ENCODE peak calls at places on chromosomes 3 and 15, in nine cellular contexts. M is NCI-H446, A is AML-193, H is mammary epithelial cell, S is HuH-7, B is brain microvascular endothelial cell, L is EL, Z is left cardiac atrium, I is cardiac fibroblast. T is an unnamed sample.

GRCh38 chr15:39692464-39693327 is 89.9 kb downstream of the FSIP1 start:
- DNase-seq in H (no peak), B (no peak), A (no peak), I (no peak), L (no peak), M (peak; percentile 49), S (no peak), Z (no peak), T (peak; percentile 92)

GRCh38 chr3:47225310-47225906 is 57.2 kb downstream of the KIF9 start:
- DNase-seq in H (no peak), B (no peak), M (no peak), Z (no peak), L (no peak), A (peak; percentile 91), I (peak; percentile 48), S (no peak), T (no peak)

GRCh38 chr15:63473007-63473748 is 31.2 kb upstream of the USP3 start:
- DNase-seq in A (no peak), S (no peak), M (no peak), H (no peak), B (no peak), Z (no peak), L (no peak), I (no peak), T (no peak)

GRCh38 chr3:52010431-52010830 is 14.7 kb upstream of the RPL29 start:
- DNase-seq in S (no peak), L (no peak), Z (no peak), H (no peak), A (no peak), I (no peak), B (no peak), M (no peak), T (no peak)

GRCh38 chr3:187946031-187946691 is 200.9 kb upstream of the BCL6 start:
- DNase-seq in B (peak; percentile 40), S (no peak), I (peak; percentile 69), M (no peak), H (no peak), L (peak; percentile 29), A (no peak), Z (no peak), T (no peak)

GRCh38 chr3:141103503-141103902 is 52.4 kb downstream of the SPSB4 start:
- DNase-seq in Z (no peak), L (no peak), A (no peak), H (no peak), S (no peak), I (no peak), B (no peak), M (no peak), T (no peak)

GRCh38 chr3:46607603-46608028 is 4.7 kb upstream of the FAM240A start:
- DNase-seq in Z (no peak), H (no peak), A (no peak), S (peak; percentile 63), I (no peak), L (no peak), B (no peak), M (no peak), T (no peak)

GRCh38 chr3:57896691-57897090 is 111.5 kb upstream of the FLNB start:
- DNase-seq in I (no peak), L (no peak), Z (no peak), B (no peak), H (no peak), A (no peak), M (no peak), S (no peak), T (no peak)

GRCh38 chr15:58602823-58603222 is 146.7 kb downstream of the ADAM10 start:
- DNase-seq in H (no peak), B (no peak), I (no peak), L (no peak), S (no peak), M (no peak), Z (no peak), A (no peak), T (no peak)

GRCh38 chr3:11391172-11391879 is 119.1 kb downstream of the ATG7 start:
- DNase-seq in B (no peak), M (no peak), A (no peak), S (peak; percentile 65), L (no peak), Z (no peak), I (no peak), H (no peak), T (peak; percentile 85)

GRCh38 chr3:178295257-178295912 is 240.9 kb upstream of the KCNMB2 start:
- DNase-seq in M (peak; percentile 92), H (no peak), Z (no peak), S (no peak), I (peak; percentile 51), B (no peak), A (no peak), L (peak; percentile 54), T (no peak)

GRCh38 chr3:58143417-58144055 is 67.2 kb downstream of the DNASE1L3 start:
- DNase-seq in B (no peak), A (no peak), L (no peak), H (no peak), I (no peak), M (no peak), S (peak; percentile 27), Z (no peak), T (no peak)

GRCh38 chr3:114464548-114464947 is 170.7 kb downstream of the TIGIT start:
- DNase-seq in H (no peak), M (no peak), L (no peak), S (no peak), A (no peak), Z (no peak), I (no peak), B (no peak), T (no peak)

GRCh38 chr15:68677996-68678395 is 99.2 kb downstream of the CORO2B start:
- DNase-seq in M (no peak), B (no peak), S (no peak), A (no peak), Z (no peak), I (no peak), L (no peak), H (no peak), T (no peak)

GRCh38 chr3:46882377-46883015 is 5.0 kb downstream of the PTH1R start:
- DNase-seq in Z (no peak), A (no peak), S (peak; percentile 58), M (no peak), H (no peak), B (no peak), L (peak; percentile 45), I (no peak), T (no peak)

GRCh38 chr15:34206016-34206415 is 3.9 kb downstream of the KATNBL1 start:
- DNase-seq in A (no peak), M (no peak), Z (no peak), I (peak; percentile 18), B (no peak), S (no peak), H (peak; percentile 66), L (peak; percentile 37), T (peak; percentile 5)

GRCh38 chr15:48631191-48631770 is 14.2 kb downstream of the FBN1 start:
- DNase-seq in A (no peak), H (no peak), B (no peak), I (peak; percentile 64), L (no peak), M (no peak), Z (peak; percentile 63), S (no peak), T (no peak)

GRCh38 chr3:184231671-184232070 is 2.3 kb downstream of the VWA5B2 start:
- DNase-seq in L (no peak), Z (no peak), A (no peak), H (no peak), S (no peak), M (no peak), B (no peak), I (no peak), T (no peak)

GRCh38 chr3:195865752-195866151 is 42.6 kb downstream of the TNK2 start:
- DNase-seq in S (no peak), I (no peak), M (no peak), A (no peak), L (no peak), H (no peak), Z (no peak), B (no peak), T (no peak)

GRCh38 chr15:37131639-37132038 is 31.3 kb upstream of the MEIS2 start:
- DNase-seq in S (no peak), L (no peak), H (no peak), Z (no peak), M (no peak), I (no peak), B (no peak), A (no peak), T (no peak)

GRCh38 chr15:90205886-90206285 is 4.8 kb downstream of the SEMA4B start:
- DNase-seq in H (no peak), A (peak; percentile 73), M (no peak), Z (no peak), L (no peak), S (no peak), I (no peak), B (no peak), T (no peak)

GRCh38 chr3:10835406-10835805 is 19.4 kb downstream of the SLC6A11 start:
- DNase-seq in B (no peak), I (no peak), A (no peak), S (peak; percentile 46), H (no peak), L (no peak), M (no peak), Z (no peak), T (no peak)

GRCh38 chr15:83209333-83209732 is 1.7 kb upstream of the HDGFL3 start:
- DNase-seq in L (no peak), H (no peak), Z (no peak), B (no peak), S (no peak), A (no peak), I (no peak), M (no peak), T (no peak)

GRCh38 chr15:31300208-31300661 is 26.4 kb upstream of the KLF13 start:
- DNase-seq in M (no peak), B (no peak), Z (no peak), A (no peak), I (no peak), L (no peak), S (no peak), H (no peak), T (no peak)

GRCh38 chr3:143472731-143473523 is 353.4 kb downstream of the CHST2 start:
- DNase-seq in S (no peak), A (no peak), M (no peak), L (no peak), Z (no peak), H (no peak), B (no peak), I (no peak), T (no peak)

GRCh38 chr15:82046668-82047492 is 1.1 kb upstream of the MEX3B start:
- DNase-seq in L (peak; percentile 92), A (peak; percentile 75), H (peak; percentile 83), S (peak; percentile 98), I (peak; percentile 89), M (peak; percentile 79), Z (peak; percentile 91), B (peak; percentile 84), T (peak; percentile 83)

GRCh38 chr3:104510091-104510860 is 856.4 kb upstream of the ALCAM start:
- DNase-seq in H (peak; percentile 2), I (no peak), A (peak; percentile 80), M (peak; percentile 1), Z (no peak), B (no peak), L (peak; percentile 73), S (no peak), T (no peak)

GRCh38 chr3:171095063-171095462 is 68.5 kb upstream of the SLC2A2 start:
- DNase-seq in B (no peak), Z (no peak), A (no peak), S (no peak), H (no peak), L (no peak), I (no peak), M (no peak), T (no peak)

GRCh38 chr15:70829366-70830166 is 24.4 kb downstream of the LARP6 start:
- DNase-seq in B (no peak), S (no peak), H (no peak), I (no peak), L (no peak), Z (no peak), M (no peak), A (no peak), T (no peak)

GRCh38 chr3:188633206-188633605 is 479.2 kb downstream of the LPP start:
- DNase-seq in S (no peak), M (no peak), L (no peak), A (no peak), I (no peak), Z (no peak), H (no peak), B (no peak), T (no peak)

GRCh38 chr3:9862391-9863235 is 17.4 kb downstream of the CIDEC start:
- DNase-seq in L (peak; percentile 66), S (peak; percentile 99), A (no peak), Z (peak; percentile 77), H (no peak), I (peak; percentile 45), B (no peak), M (no peak), T (no peak)

T was measured in kidney glomerular epithelial cell.